ENCODE peak calls at places on chromosome 4, in five cellular contexts. J is stimulated activated CD8-positive, alpha-beta memory T cell treated with anti-CD3 and anti-CD28 coated beads, Interleukin-7, amount 100 ng/mL, for 4 hours; A is HuH-7; O is GM04503; Z is cerebellar nuclear complex. G is an unnamed sample.

GRCh38 chr4:169675825-169676224 is 55.4 kb downstream of the CLCN3 start:
- DNase-seq in J (no peak), A (no peak), O (no peak), Z (no peak), G (no peak)

GRCh38 chr4:126736133-126736518 is 896.6 kb upstream of the INTU start:
- DNase-seq in J (no peak), A (no peak), O (no peak), Z (no peak), G (no peak)

GRCh38 chr4:3334316-3334715 is 41.5 kb downstream of the RGS12 start:
- DNase-seq in J (no peak), A (no peak), O (no peak), Z (no peak), G (no peak)

GRCh38 chr4:182871616-182872015 is 45.6 kb downstream of the DCTD start:
- DNase-seq in J (no peak), A (no peak), O (no peak), Z (no peak), G (no peak)

GRCh38 chr4:3471098-3471760 is 8.1 kb downstream of the DOK7 start:
- DNase-seq in J (no peak), A (no peak), O (no peak), Z (no peak), G (no peak)

GRCh38 chr4:114384629-114385028 is 214.0 kb upstream of the UGT8 start:
- DNase-seq in J (no peak), A (no peak), O (no peak), Z (no peak), G (no peak)

GRCh38 chr4:128862608-128863313 is 53.3 kb downstream of the JADE1 start:
- DNase-seq in J (peak), A (no peak), O (no peak), Z (no peak), G (no peak)

GRCh38 chr4:39304651-39305050 is 61.5 kb downstream of the RFC1 start:
- DNase-seq in J (no peak), A (no peak), O (no peak), Z (no peak), G (no peak)

GRCh38 chr4:145132521-145133098 is 34.5 kb downstream of the ABCE1 start:
- DNase-seq in J (no peak), A (no peak), O (no peak), Z (no peak), G (no peak)

GRCh38 chr4:1522606-1523005 is 116.4 kb upstream of the NKX1-1 start:
- DNase-seq in J (no peak), A (no peak), O (no peak), Z (no peak), G (peak)

GRCh38 chr4:115234405-115235093 is 121.1 kb upstream of the NDST4 start:
- DNase-seq in J (no peak), A (peak), O (no peak), Z (no peak), G (no peak)

G was measured in heart right ventricle.